ENCODE peak calls at places on chromosome 19, in seven cellular contexts. One of them, this sample, is unnamed.
A peak's percentile ranks its signal among the peaks of the same experiment; 100 is the strongest.

GRCh38 chr19:18849838-18850400 is 18.2 kb downstream of the UPF1 start:
- DNase-seq in A172: no peak
- DNase-seq in NCI-H1105: no peak
- DNase-seq in OCI-M1: no peak
- DNase-seq in activated naive CD8-positive, alpha-beta T cell treated with anti-CD3 and anti-CD28 coated beads, Interleukin-2, amount 50 U/mL, for 24 hours: no peak
- DNase-seq in HuH-7: no peak
- DNase-seq in kidney tubule cell: no peak
- DNase-seq in this sample: no peak

GRCh38 chr19:18157465-18158063 is 4.6 kb downstream of the PIK3R2 start:
- DNase-seq in HuH-7: no peak
- DNase-seq in A172: no peak
- DNase-seq in NCI-H1105: peak; percentile 96
- DNase-seq in kidney tubule cell: no peak
- DNase-seq in OCI-M1: no peak
- DNase-seq in activated naive CD8-positive, alpha-beta T cell treated with anti-CD3 and anti-CD28 coated beads, Interleukin-2, amount 50 U/mL, for 24 hours: no peak
- DNase-seq in this sample: peak; percentile 13

GRCh38 chr19:1130801-1131717 is 27.3 kb downstream of the GPX4 start:
- DNase-seq in A172: no peak
- DNase-seq in kidney tubule cell: no peak
- DNase-seq in OCI-M1: no peak
- DNase-seq in activated naive CD8-positive, alpha-beta T cell treated with anti-CD3 and anti-CD28 coated beads, Interleukin-2, amount 50 U/mL, for 24 hours: peak; percentile 51
- DNase-seq in HuH-7: no peak
- DNase-seq in NCI-H1105: no peak
- DNase-seq in this sample: no peak

GRCh38 chr19:16268676-16269319 is 55.8 kb upstream of the KLF2 start:
- DNase-seq in A172: no peak
- DNase-seq in HuH-7: no peak
- DNase-seq in OCI-M1: no peak
- DNase-seq in activated naive CD8-positive, alpha-beta T cell treated with anti-CD3 and anti-CD28 coated beads, Interleukin-2, amount 50 U/mL, for 24 hours: peak; percentile 47
- DNase-seq in kidney tubule cell: no peak
- DNase-seq in NCI-H1105: no peak
- DNase-seq in this sample: no peak

GRCh38 chr19:43496960-43497359 is 7.6 kb downstream of the PHLDB3 start:
- DNase-seq in OCI-M1: no peak
- DNase-seq in HuH-7: no peak
- DNase-seq in NCI-H1105: no peak
- DNase-seq in activated naive CD8-positive, alpha-beta T cell treated with anti-CD3 and anti-CD28 coated beads, Interleukin-2, amount 50 U/mL, for 24 hours: no peak
- DNase-seq in A172: no peak
- DNase-seq in kidney tubule cell: no peak
- DNase-seq in this sample: no peak

GRCh38 chr19:4474504-4475136 is 2.5 kb downstream of the HDGFL2 start:
- DNase-seq in kidney tubule cell: peak; percentile 46
- DNase-seq in OCI-M1: no peak
- DNase-seq in NCI-H1105: peak; percentile 82
- DNase-seq in HuH-7: no peak
- DNase-seq in A172: peak; percentile 27
- DNase-seq in activated naive CD8-positive, alpha-beta T cell treated with anti-CD3 and anti-CD28 coated beads, Interleukin-2, amount 50 U/mL, for 24 hours: peak; percentile 34
- DNase-seq in this sample: peak; percentile 81

GRCh38 chr19:34589730-34590129 is 87.2 kb downstream of the SCGB2B2 start:
- DNase-seq in OCI-M1: no peak
- DNase-seq in NCI-H1105: no peak
- DNase-seq in HuH-7: no peak
- DNase-seq in A172: no peak
- DNase-seq in activated naive CD8-positive, alpha-beta T cell treated with anti-CD3 and anti-CD28 coated beads, Interleukin-2, amount 50 U/mL, for 24 hours: no peak
- DNase-seq in kidney tubule cell: no peak
- DNase-seq in this sample: no peak

GRCh38 chr19:7211191-7211988 is 82.8 kb downstream of the INSR start:
- DNase-seq in activated naive CD8-positive, alpha-beta T cell treated with anti-CD3 and anti-CD28 coated beads, Interleukin-2, amount 50 U/mL, for 24 hours: no peak
- DNase-seq in OCI-M1: peak; percentile 43
- DNase-seq in kidney tubule cell: no peak
- DNase-seq in A172: no peak
- DNase-seq in HuH-7: no peak
- DNase-seq in NCI-H1105: no peak
- DNase-seq in this sample: peak; percentile 54

GRCh38 chr19:40747536-40747935 is 2.7 kb downstream of the ACTMAP start:
- DNase-seq in OCI-M1: no peak
- DNase-seq in NCI-H1105: no peak
- DNase-seq in HuH-7: no peak
- DNase-seq in A172: no peak
- DNase-seq in activated naive CD8-positive, alpha-beta T cell treated with anti-CD3 and anti-CD28 coated beads, Interleukin-2, amount 50 U/mL, for 24 hours: no peak
- DNase-seq in kidney tubule cell: no peak
- DNase-seq in this sample: no peak

GRCh38 chr19:19427935-19428334 is 22.5 kb downstream of the GATAD2A start:
- DNase-seq in NCI-H1105: no peak
- DNase-seq in OCI-M1: no peak
- DNase-seq in kidney tubule cell: no peak
- DNase-seq in A172: no peak
- DNase-seq in activated naive CD8-positive, alpha-beta T cell treated with anti-CD3 and anti-CD28 coated beads, Interleukin-2, amount 50 U/mL, for 24 hours: no peak
- DNase-seq in HuH-7: no peak
- DNase-seq in this sample: no peak

GRCh38 chr19:30791116-30791515 is 418.9 kb downstream of the ZNF536 start:
- DNase-seq in kidney tubule cell: no peak
- DNase-seq in HuH-7: no peak
- DNase-seq in activated naive CD8-positive, alpha-beta T cell treated with anti-CD3 and anti-CD28 coated beads, Interleukin-2, amount 50 U/mL, for 24 hours: no peak
- DNase-seq in OCI-M1: no peak
- DNase-seq in NCI-H1105: no peak
- DNase-seq in A172: no peak
- DNase-seq in this sample: no peak

GRCh38 chr19:12052057-12052570 is 647 bp downstream of the ZNF878 start:
- DNase-seq in OCI-M1: peak; percentile 61
- DNase-seq in kidney tubule cell: peak; percentile 58
- DNase-seq in A172: no peak
- DNase-seq in activated naive CD8-positive, alpha-beta T cell treated with anti-CD3 and anti-CD28 coated beads, Interleukin-2, amount 50 U/mL, for 24 hours: no peak
- DNase-seq in NCI-H1105: peak; percentile 9
- DNase-seq in HuH-7: no peak
- DNase-seq in this sample: peak; percentile 26

GRCh38 chr19:31535691-31536460 is 186.6 kb upstream of the TSHZ3 start:
- DNase-seq in NCI-H1105: no peak
- DNase-seq in A172: no peak
- DNase-seq in HuH-7: no peak
- DNase-seq in kidney tubule cell: no peak
- DNase-seq in OCI-M1: no peak
- DNase-seq in activated naive CD8-positive, alpha-beta T cell treated with anti-CD3 and anti-CD28 coated beads, Interleukin-2, amount 50 U/mL, for 24 hours: no peak
- DNase-seq in this sample: no peak

GRCh38 chr19:57438925-57439324 is 3.8 kb downstream of the ZNF749 start:
- DNase-seq in A172: no peak
- DNase-seq in HuH-7: no peak
- DNase-seq in NCI-H1105: no peak
- DNase-seq in kidney tubule cell: no peak
- DNase-seq in OCI-M1: no peak
- DNase-seq in activated naive CD8-positive, alpha-beta T cell treated with anti-CD3 and anti-CD28 coated beads, Interleukin-2, amount 50 U/mL, for 24 hours: no peak
- DNase-seq in this sample: no peak

GRCh38 chr19:48770734-48771472 is 15.6 kb downstream of the FGF21 start:
- DNase-seq in kidney tubule cell: no peak
- DNase-seq in activated naive CD8-positive, alpha-beta T cell treated with anti-CD3 and anti-CD28 coated beads, Interleukin-2, amount 50 U/mL, for 24 hours: no peak
- DNase-seq in NCI-H1105: no peak
- DNase-seq in A172: no peak
- DNase-seq in OCI-M1: no peak
- DNase-seq in HuH-7: no peak
- DNase-seq in this sample: no peak

GRCh38 chr19:16327911-16328823 is 3.5 kb downstream of the KLF2 start:
- DNase-seq in NCI-H1105: no peak
- DNase-seq in OCI-M1: peak; percentile 77
- DNase-seq in HuH-7: no peak
- DNase-seq in kidney tubule cell: no peak
- DNase-seq in A172: no peak
- DNase-seq in activated naive CD8-positive, alpha-beta T cell treated with anti-CD3 and anti-CD28 coated beads, Interleukin-2, amount 50 U/mL, for 24 hours: peak; percentile 45
- DNase-seq in this sample: peak; percentile 63

GRCh38 chr19:13881231-13881691 is 4.3 kb downstream of the NANOS3 start:
- DNase-seq in A172: peak; percentile 42
- DNase-seq in NCI-H1105: no peak
- DNase-seq in OCI-M1: no peak
- DNase-seq in kidney tubule cell: peak; percentile 21
- DNase-seq in activated naive CD8-positive, alpha-beta T cell treated with anti-CD3 and anti-CD28 coated beads, Interleukin-2, amount 50 U/mL, for 24 hours: no peak
- DNase-seq in HuH-7: no peak
- DNase-seq in this sample: no peak